ENCODE peak calls at places on chromosome 6, in seven cellular contexts. A, D, W, T, F, G and H are unnamed samples.
A peak's percentile ranks its signal among the peaks of the same experiment; 100 is the strongest.

GRCh38 chr6:1949533-1949932 is 295.9 kb downstream of the GMDS start:
- DNase-seq in A (no peak), W (no peak), T (no peak), F (no peak), D (no peak), G (no peak), H (no peak)

GRCh38 chr6:30544666-30545272 is 11.5 kb downstream of the GNL1 start:
- DNase-seq in T (no peak), A (no peak), D (peak; percentile 70), W (no peak), F (peak; percentile 35), G (no peak), H (peak; percentile 57)

GRCh38 chr6:30841644-30842504 is 42.4 kb upstream of the DDR1 start:
- DNase-seq in T (no peak), W (no peak), D (no peak), F (no peak), A (no peak), G (no peak), H (no peak)

GRCh38 chr6:39952170-39952569 is 17.9 kb upstream of the MOCS1 start:
- DNase-seq in G (no peak), D (no peak), A (no peak), W (no peak), T (no peak), F (no peak), H (no peak)

GRCh38 chr6:129251669-129252376 is 368.9 kb downstream of the LAMA2 start:
- DNase-seq in A (peak; percentile 37), T (peak; percentile 33), G (no peak), F (peak; percentile 61), D (peak; percentile 80), W (no peak), H (peak; percentile 77)

GRCh38 chr6:157789861-157790260 is 33.2 kb upstream of the SNX9 start:
- DNase-seq in A (no peak), D (peak; percentile 90), G (no peak), T (no peak), W (no peak), F (no peak), H (no peak)

GRCh38 chr6:159217595-159218275 is 48.5 kb downstream of the FNDC1 start:
- DNase-seq in D (peak; percentile 83), A (no peak), G (no peak), T (no peak), W (no peak), F (no peak), H (peak; percentile 36)

GRCh38 chr6:168648730-168649129 is 207.7 kb downstream of the SMOC2 start:
- DNase-seq in D (no peak), A (no peak), F (no peak), W (no peak), T (no peak), G (no peak), H (no peak)

GRCh38 chr6:3725145-3726015 is 26.1 kb downstream of the PXDC1 start:
- DNase-seq in F (no peak), A (no peak), D (no peak), T (no peak), G (no peak), W (no peak), H (no peak)

GRCh38 chr6:44054635-44055559 is 72.4 kb downstream of the MRPL14 start:
- DNase-seq in A (peak; percentile 83), T (no peak), D (no peak), W (no peak), F (no peak), G (no peak), H (no peak)